ENCODE peak calls at places on chromosomes 12 and 14, in eight cellular contexts. Q is sigmoid colon, V is A549, H is right lobe of liver, F is tibial nerve, S is IMR-90, C is K562, P is ovary. G is an unnamed sample.

GRCh38 chr12:120399531-120399930 is 30.6 kb upstream of the MSI1 start:
- DNase-seq in C (no peak), P (no peak), Q (no peak), H (no peak), V (no peak), S (peak), F (no peak), G (no peak)

GRCh38 chr14:92584856-92585255 is 71.3 kb downstream of the RIN3 start:
- DNase-seq in F (no peak), H (no peak), V (no peak), C (no peak), S (no peak), P (no peak), Q (peak), G (peak)

GRCh38 chr12:2360630-2361170 is 307.9 kb downstream of the CACNA1C start:
- DNase-seq in F (no peak), C (peak), H (no peak), V (no peak), S (no peak), P (no peak), Q (peak), G (no peak)

GRCh38 chr14:22386924-22387775 is 201.9 kb downstream of the DAD1 start:
- DNase-seq in Q (peak), V (peak), C (peak), P (peak), H (no peak), F (peak), S (peak), G (peak)

GRCh38 chr12:31874961-31875608 is 84.1 kb upstream of the RESF1 start:
- DNase-seq in V (peak), S (peak), Q (peak), F (peak), C (no peak), H (peak), P (no peak), G (peak)

GRCh38 chr12:21025656-21026055 is 105.3 kb upstream of the SLCO1B1 start:
- DNase-seq in F (no peak), P (no peak), C (no peak), Q (no peak), H (no peak), V (no peak), S (no peak), G (no peak)

GRCh38 chr12:90399317-90399716 is 555.7 kb downstream of the CCER1 start:
- DNase-seq in V (no peak), S (no peak), F (no peak), H (no peak), C (no peak), P (no peak), Q (no peak), G (no peak)

GRCh38 chr14:69749956-69750355 is 17.0 kb upstream of the SRSF5 start:
- DNase-seq in S (no peak), Q (no peak), P (no peak), F (no peak), V (no peak), C (no peak), H (no peak), G (no peak)

GRCh38 chr14:30584058-30584630 is 25.2 kb downstream of the G2E3 start:
- DNase-seq in C (no peak), Q (no peak), H (no peak), V (no peak), P (no peak), F (no peak), S (peak), G (no peak)

GRCh38 chr14:32986791-32987545 is 48.3 kb downstream of the NPAS3 start:
- DNase-seq in S (no peak), Q (no peak), H (no peak), C (no peak), F (no peak), V (no peak), P (no peak), G (no peak)

GRCh38 chr12:7113389-7113871 is 4.4 kb upstream of the C1RL start:
- DNase-seq in P (no peak), H (no peak), F (no peak), S (peak), V (peak), Q (peak), C (peak), G (no peak)

GRCh38 chr12:24821691-24822090 is 127.2 kb downstream of the BCAT1 start:
- DNase-seq in F (no peak), Q (no peak), V (no peak), P (no peak), H (no peak), C (no peak), S (peak), G (no peak)

GRCh38 chr12:58668831-58669230 is 251.5 kb downstream of the LRIG3 start:
- DNase-seq in Q (no peak), F (no peak), S (peak), C (no peak), H (no peak), P (no peak), V (no peak), G (no peak)

GRCh38 chr12:6374781-6375150 is 597 bp downstream of the SCNN1A start:
- DNase-seq in H (no peak), S (no peak), P (no peak), F (no peak), V (no peak), C (no peak), Q (no peak), G (no peak)

GRCh38 chr12:132275110-132275531 is 54.3 kb downstream of the GALNT9 start:
- DNase-seq in V (peak), P (no peak), S (peak), F (no peak), Q (no peak), C (peak), H (no peak), G (no peak)

GRCh38 chr14:89723930-89724915 is 230.3 kb downstream of the EFCAB11 start:
- DNase-seq in S (no peak), C (no peak), V (no peak), Q (no peak), F (no peak), H (no peak), P (no peak), G (no peak)

GRCh38 chr14:57834001-57834598 is 31.8 kb downstream of the SLC35F4 start:
- DNase-seq in P (no peak), H (no peak), S (no peak), F (no peak), Q (no peak), V (no peak), C (no peak), G (no peak)

GRCh38 chr12:125214289-125214688 is 149.1 kb downstream of the AACS start:
- DNase-seq in P (no peak), F (no peak), S (no peak), V (no peak), Q (no peak), H (no peak), C (peak), G (no peak)

GRCh38 chr12:57614948-57615500 is 3.8 kb downstream of the ARHGEF25 start:
- DNase-seq in C (no peak), V (no peak), S (no peak), P (no peak), Q (peak), H (no peak), F (no peak), G (no peak)

GRCh38 chr12:75836533-75836932 is 195.0 kb downstream of the PHLDA1 start:
- DNase-seq in V (no peak), Q (no peak), C (no peak), H (no peak), S (no peak), F (no peak), P (no peak), G (no peak)

GRCh38 chr12:113103756-113104450 is 31.7 kb downstream of the RASAL1 start:
- DNase-seq in Q (no peak), V (peak), S (no peak), H (no peak), F (no peak), P (no peak), C (peak), G (peak)

GRCh38 chr12:109277899-109278762 is 31.0 kb downstream of the FOXN4 start:
- DNase-seq in P (peak), F (peak), Q (no peak), H (peak), C (no peak), V (peak), S (peak), G (no peak)

GRCh38 chr12:93645702-93646101 is 31.5 kb upstream of the CRADD start:
- DNase-seq in V (no peak), H (no peak), C (no peak), P (no peak), S (peak), Q (no peak), F (no peak), G (no peak)

GRCh38 chr14:65336191-65336591 is 76.3 kb upstream of the FUT8 start:
- DNase-seq in Q (no peak), H (no peak), S (peak), F (no peak), V (no peak), C (no peak), P (no peak), G (no peak)

GRCh38 chr14:30767624-30768023 is 106.7 kb upstream of the COCH start:
- DNase-seq in S (no peak), V (no peak), F (no peak), P (no peak), Q (no peak), H (no peak), C (no peak), G (no peak)

GRCh38 chr12:119319638-119320037 is 14.9 kb upstream of the CCDC60 start:
- DNase-seq in Q (peak), P (no peak), S (no peak), F (no peak), C (no peak), V (no peak), H (no peak), G (no peak)

GRCh38 chr12:65649126-65649525 is 175.2 kb upstream of the HMGA2 start:
- DNase-seq in Q (no peak), P (no peak), V (peak), C (no peak), F (peak), H (no peak), S (peak), G (no peak)

GRCh38 chr12:121009744-121010143 is 6.5 kb downstream of the C12orf43 start:
- DNase-seq in F (no peak), P (no peak), C (no peak), H (no peak), Q (no peak), S (peak), V (peak), G (no peak)

DNA sequence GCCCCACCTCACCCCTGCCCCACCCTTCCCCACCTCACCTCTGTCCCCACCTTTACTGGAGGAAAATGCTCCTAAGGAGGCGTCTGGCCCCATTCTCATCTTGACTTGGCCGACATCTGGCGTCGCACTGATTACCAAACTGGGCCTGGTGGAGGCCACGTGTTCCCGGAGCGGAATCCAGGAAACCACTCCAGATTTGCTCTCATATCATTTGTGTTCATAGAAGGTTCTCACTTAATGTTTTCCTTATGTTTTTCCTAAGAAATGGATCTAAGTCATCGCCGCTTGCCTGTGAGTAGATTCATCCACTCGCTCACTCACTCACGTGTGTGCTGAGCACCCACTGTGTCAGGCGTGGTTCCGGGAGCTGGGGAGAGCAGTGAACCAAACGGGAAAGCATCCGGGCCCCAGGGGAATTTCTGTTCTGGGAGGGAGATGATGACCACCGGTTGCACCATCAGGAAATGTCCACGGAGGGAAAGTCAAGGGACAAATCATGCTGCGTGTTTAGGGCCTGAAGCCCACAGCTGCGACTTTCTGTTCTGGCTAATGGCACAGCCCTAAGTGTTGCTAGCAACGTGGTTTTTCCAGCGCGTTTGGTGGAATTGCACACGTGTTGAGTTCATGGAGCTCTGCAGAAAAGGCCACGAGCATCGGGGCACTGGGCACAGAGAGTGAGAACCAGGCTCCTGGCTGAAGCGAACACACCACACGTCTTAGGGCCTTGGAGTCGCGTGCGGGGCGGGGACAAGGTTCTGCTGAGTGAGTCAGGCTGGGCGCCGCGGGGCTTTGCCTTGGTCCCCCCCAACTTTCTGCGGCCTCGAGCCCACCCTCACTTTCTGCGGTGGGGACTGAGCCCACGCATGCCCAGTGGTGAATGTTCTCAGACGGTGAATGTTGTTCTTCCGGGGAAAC is 57.7 kb downstream of the ADGRD1 start:
- DNase-seq in P (no peak), V (no peak), S (no peak), Q (peak), H (peak), C (no peak), F (peak), G (no peak)
- H3K27ac ChIP-seq in P (no peak), V (no peak), S (no peak), Q (peak), H (peak), C (no peak), F (peak), G (no peak)

DNA sequence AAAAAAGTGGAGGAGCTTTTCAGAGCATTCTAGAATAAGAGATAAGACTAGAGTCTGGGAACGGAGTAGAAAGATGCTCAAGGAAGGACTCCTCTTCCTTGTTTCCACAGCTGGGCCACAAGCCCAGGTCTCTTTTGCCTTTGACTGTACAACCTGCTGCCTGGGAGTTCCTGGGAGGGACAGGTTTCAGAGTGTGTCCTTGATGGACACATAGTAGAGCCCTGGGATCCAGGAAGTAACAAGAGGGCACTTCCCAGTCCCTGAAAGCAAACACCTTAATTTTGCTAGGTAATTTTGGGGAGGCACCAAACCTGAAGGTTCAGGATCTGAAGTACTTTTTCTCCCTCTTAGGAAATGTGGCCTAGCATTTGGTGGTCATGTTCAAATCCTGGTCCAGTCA is 44.4 kb downstream of the CHST11 start:
- DNase-seq in V (no peak), H (no peak), C (no peak), S (no peak), P (no peak), F (no peak), Q (no peak), G (no peak)
- TF ChIP-seq POLR2A in V (no peak), H (no peak), C (no peak), S (no peak), P (no peak), F (no peak), Q (no peak), G (no peak)

GRCh38 chr12:116533343-116534248 is 25.6 kb upstream of the MAP1LC3B2 start:
- DNase-seq in S (peak), F (peak), H (peak), P (peak), V (peak), C (peak), Q (peak), G (peak)
- H3K27ac ChIP-seq in S (peak), F (peak), H (no peak), P (peak), V (peak), C (peak), Q (peak), G (no peak)

DNA sequence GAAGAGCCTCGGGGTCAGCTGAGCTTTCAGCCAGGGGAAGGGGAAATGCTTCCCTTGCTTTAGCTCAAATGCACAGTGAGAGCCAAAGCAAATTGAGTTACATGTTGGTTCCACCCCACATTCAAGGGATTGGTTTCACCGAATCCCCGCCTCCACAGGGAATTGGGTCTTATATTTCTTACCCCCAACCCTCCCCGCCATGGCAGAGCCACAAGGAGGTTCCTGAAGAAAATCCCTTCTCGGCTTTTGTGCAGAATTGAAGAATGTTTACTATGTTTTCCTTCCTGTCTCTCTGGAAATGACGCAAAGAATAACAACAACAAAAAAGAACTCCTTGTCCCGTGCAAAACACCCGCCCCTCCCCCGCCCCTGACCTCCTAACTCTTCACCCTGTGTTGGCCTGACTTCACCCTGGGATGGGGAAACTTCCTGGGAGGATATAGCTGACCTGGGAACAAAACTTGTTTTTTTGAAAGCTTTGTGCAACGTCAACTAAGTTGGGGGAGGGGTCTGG is 21.9 kb upstream of the CIPC start:
- DNase-seq in Q (peak), P (no peak), F (peak), H (peak), S (no peak), V (no peak), C (no peak), G (no peak)
- TF ChIP-seq POLR2A in Q (peak), P (peak), F (peak), H (peak), S (no peak), V (no peak), C (no peak), G (peak)

G was measured in spleen.